ENCODE peak calls at places on chromosomes 2 and 18, in four cellular contexts. X is stimulated activated CD4-positive, alpha-beta T cell treated with anti-CD3 and anti-CD28 coated beads, TNF-alpha, amount 100 ng/mL, for 1 hour; Q is astrocyte of the cerebellum; M is neuronal stem cell. F is an unnamed sample.

GRCh38 chr2:218284106-218284811 is 8.0 kb downstream of the TMBIM1 start:
- DNase-seq in Q (no peak), X (no peak), M (no peak), F (no peak)

GRCh38 chr18:23864620-23865019 is 149.9 kb upstream of the TTC39C start:
- DNase-seq in Q (no peak), M (no peak), X (no peak), F (no peak)

GRCh38 chr2:224570328-224570993 is 14.7 kb downstream of the CUL3 start:
- DNase-seq in X (no peak), Q (no peak), M (no peak), F (no peak)

GRCh38 chr18:35841283-35841682 is 131.2 kb upstream of the RMP24 start:
- DNase-seq in X (no peak), M (no peak), Q (no peak), F (no peak)

GRCh38 chr2:145599761-145600160 is 1079.8 kb upstream of the ZEB2 start:
- DNase-seq in X (no peak), Q (peak), M (no peak), F (no peak)

GRCh38 chr18:58991127-58991798 is 126.6 kb downstream of the ZNF532 start:
- DNase-seq in M (no peak), X (no peak), Q (no peak), F (no peak)

GRCh38 chr2:187774551-187775071 is 220.4 kb upstream of the TFPI start:
- DNase-seq in X (no peak), M (no peak), Q (peak), F (no peak)

GRCh38 chr2:166573393-166573792 is 79.3 kb upstream of the SCN7A start:
- DNase-seq in Q (no peak), M (peak), X (no peak), F (no peak)

GRCh38 chr18:49055787-49056186 is 105.0 kb upstream of the SMAD7 start:
- DNase-seq in Q (no peak), M (no peak), X (no peak), F (peak)

GRCh38 chr2:154692927-154693326 is 5.6 kb upstream of the KCNJ3 start:
- DNase-seq in X (no peak), M (no peak), Q (no peak), F (no peak)

GRCh38 chr2:17943444-17943843 is 65.0 kb downstream of the KCNS3 start:
- DNase-seq in M (no peak), Q (no peak), X (no peak), F (no peak)

GRCh38 chr2:150125188-150125587 is 362.3 kb downstream of the RND3 start:
- DNase-seq in M (no peak), X (no peak), Q (no peak), F (no peak)

GRCh38 chr2:185306119-185306518 is 432.5 kb upstream of the FSIP2 start:
- DNase-seq in M (no peak), Q (no peak), X (no peak), F (no peak)

GRCh38 chr2:165312999-165313398 is 73.8 kb downstream of the SCN2A start:
- DNase-seq in Q (no peak), M (no peak), X (no peak), F (no peak)

GRCh38 chr18:35506024-35506712 is 8.4 kb upstream of the INO80C start:
- DNase-seq in Q (no peak), X (no peak), M (no peak), F (no peak)

GRCh38 chr2:58054264-58054663 is 7.7 kb downstream of the VRK2 start:
- DNase-seq in M (no peak), X (no peak), Q (no peak), F (no peak)

GRCh38 chr2:197477764-197478163 is 21.9 kb downstream of the HSPD1 start:
- DNase-seq in Q (no peak), M (no peak), X (no peak), F (no peak)

GRCh38 chr18:2526320-2526719 is 45.0 kb downstream of the METTL4 start:
- DNase-seq in Q (no peak), M (no peak), X (no peak), F (no peak)

GRCh38 chr2:204134421-204134820 is 197.9 kb downstream of the ICOS start:
- DNase-seq in X (no peak), Q (no peak), M (no peak), F (no peak)

GRCh38 chr2:240462704-240463273 is 27.3 kb downstream of the GPC1 start:
- DNase-seq in M (no peak), X (no peak), Q (no peak), F (peak)

GRCh38 chr2:8543412-8544167 is 138.3 kb upstream of the ID2 start:
- DNase-seq in X (no peak), Q (peak), M (no peak), F (peak)

GRCh38 chr2:152480870-152481269 is 145.9 kb downstream of the FMNL2 start:
- DNase-seq in X (no peak), M (no peak), Q (no peak), F (no peak)

GRCh38 chr2:240946654-240947053 is 40.5 kb downstream of the CROCC2 start:
- DNase-seq in M (no peak), Q (no peak), X (no peak), F (peak)

GRCh38 chr2:6506311-6507258 is 359.1 kb downstream of the CMPK2 start:
- DNase-seq in X (no peak), M (no peak), Q (peak), F (no peak)

GRCh38 chr2:172999641-173000387 is 75.8 kb upstream of the MAP3K20 start:
- DNase-seq in X (no peak), Q (no peak), M (no peak), F (no peak)

GRCh38 chr2:70641263-70641784 is 87.7 kb upstream of the TGFA start:
- DNase-seq in Q (no peak), X (no peak), M (no peak), F (no peak)

GRCh38 chr2:64296150-64296500 is 151.9 kb upstream of the PELI1 start:
- DNase-seq in Q (no peak), X (no peak), M (no peak), F (no peak)

F was measured in upper lobe of right lung.